ENCODE peak calls at places on chromosomes 16 and 17, in ten cellular contexts. R, H, G, T, D, V, Y, K, J and W are unnamed samples.

GRCh38 chr16:84047206-84047605 is 4.6 kb upstream of the SLC38A8 start:
- DNase-seq in K (no peak), V (no peak), H (no peak), R (no peak), T (no peak), D (no peak), Y (no peak), J (no peak), G (no peak), W (no peak)

GRCh38 chr16:23650674-23651073 is 9.4 kb downstream of the DCTN5 start:
- DNase-seq in R (no peak), Y (no peak), H (no peak), D (no peak), K (no peak), T (no peak), J (no peak), V (no peak), G (no peak), W (no peak)

GRCh38 chr17:57988301-57989010 is 402 bp upstream of the VEZF1 start:
- DNase-seq in Y (peak), G (peak), T (peak), D (peak), H (no peak), J (peak), R (peak), V (peak), K (peak), W (peak)

GRCh38 chr16:66044616-66045015 is 321.9 kb upstream of the CDH5 start:
- DNase-seq in J (peak), V (no peak), G (no peak), T (no peak), K (no peak), Y (no peak), R (no peak), H (no peak), D (no peak), W (no peak)

GRCh38 chr16:55384848-55385247 is 60.8 kb downstream of the IRX6 start:
- DNase-seq in R (no peak), J (no peak), K (no peak), D (no peak), Y (no peak), T (no peak), G (no peak), H (no peak), V (no peak), W (no peak)

GRCh38 chr17:73956595-73957465 is 246.6 kb upstream of the RPL38 start:
- DNase-seq in T (peak), V (peak), D (peak), K (peak), Y (peak), R (no peak), G (peak), J (no peak), H (no peak), W (peak)

GRCh38 chr17:40168262-40168832 is 8.9 kb upstream of the RAPGEFL1 start:
- DNase-seq in J (peak), T (no peak), R (peak), G (peak), Y (no peak), H (no peak), V (no peak), D (no peak), K (peak), W (no peak)

GRCh38 chr16:85697441-85697840 is 8.7 kb upstream of the GINS2 start:
- DNase-seq in J (no peak), G (no peak), R (no peak), H (no peak), T (no peak), K (no peak), V (no peak), D (no peak), Y (no peak), W (no peak)

GRCh38 chr17:38613981-38614779 is 8.4 kb upstream of the SRCIN1 start:
- DNase-seq in H (no peak), D (no peak), G (peak), R (no peak), V (no peak), K (no peak), T (no peak), Y (no peak), J (no peak), W (no peak)

GRCh38 chr17:34542700-34543336 is 36.6 kb upstream of the TMEM132E start:
- DNase-seq in J (peak), T (peak), D (no peak), H (no peak), V (no peak), Y (peak), G (peak), R (peak), K (peak), W (no peak)

GRCh38 chr17:59435238-59435637 is 103.8 kb downstream of the YPEL2 start:
- DNase-seq in H (no peak), T (no peak), R (no peak), K (no peak), V (no peak), Y (no peak), J (peak), D (no peak), G (no peak), W (no peak)

GRCh38 chr16:64150193-64150592 is 971.7 kb downstream of the CDH11 start:
- DNase-seq in K (no peak), T (no peak), V (no peak), H (no peak), D (no peak), J (no peak), Y (no peak), G (no peak), R (no peak), W (no peak)

GRCh38 chr17:17146791-17147406 is 59.2 kb downstream of the PLD6 start:
- DNase-seq in G (peak), T (no peak), V (no peak), D (no peak), Y (peak), J (no peak), H (no peak), R (no peak), K (peak), W (no peak)

GRCh38 chr17:17109896-17110295 is 67.6 kb downstream of the MPRIP start:
- DNase-seq in T (no peak), G (no peak), V (no peak), R (no peak), Y (no peak), J (no peak), D (peak), H (no peak), K (no peak), W (no peak)

GRCh38 chr17:75764417-75764710 is 628 bp downstream of the GALK1 start:
- DNase-seq in V (no peak), J (no peak), K (no peak), R (no peak), D (no peak), T (peak), Y (no peak), G (no peak), H (no peak), W (no peak)

GRCh38 chr16:47949276-47949675 is 206.5 kb downstream of the ABCC12 start:
- DNase-seq in H (no peak), T (no peak), D (no peak), R (no peak), J (no peak), Y (no peak), K (no peak), V (no peak), G (no peak), W (no peak)

GRCh38 chr16:2595376-2596200 is 57.8 kb downstream of the PDPK1 start:
- DNase-seq in J (no peak), G (no peak), D (no peak), V (no peak), H (no peak), Y (peak), K (no peak), R (no peak), T (no peak), W (no peak)

GRCh38 chr16:75653926-75654325 is 6.4 kb downstream of the TERF2IP start:
- DNase-seq in R (no peak), D (no peak), T (no peak), G (no peak), H (no peak), J (peak), V (no peak), K (peak), Y (no peak), W (no peak)

GRCh38 chr16:72829846-72830620 is 217.9 kb downstream of the ZFHX3 start:
- DNase-seq in D (no peak), Y (no peak), V (no peak), R (no peak), K (no peak), G (no peak), T (no peak), J (peak), H (no peak), W (no peak)

GRCh38 chr17:43840814-43841213 is 6.2 kb upstream of the CD300LG start:
- DNase-seq in H (no peak), V (no peak), K (no peak), Y (peak), D (no peak), J (peak), T (no peak), G (peak), R (no peak), W (no peak)

GRCh38 chr17:81941484-81942166 is 4.5 kb upstream of the PYCR1 start:
- DNase-seq in T (no peak), K (peak), H (no peak), R (no peak), J (no peak), G (no peak), Y (peak), D (no peak), V (peak), W (no peak)

GRCh38 chr16:2774161-2774891 is 2.8 kb downstream of the ELOB start:
- DNase-seq in K (no peak), G (no peak), J (no peak), V (no peak), Y (no peak), H (no peak), T (no peak), D (no peak), R (no peak), W (no peak)

GRCh38 chr16:46620265-46621005 is 744 bp downstream of the SHCBP1 start:
- DNase-seq in D (peak), R (no peak), G (no peak), H (no peak), Y (no peak), J (no peak), V (no peak), K (peak), T (no peak), W (no peak)

GRCh38 chr16:23182675-23183485 is at the start of gene SCNN1G:
- DNase-seq in V (peak), Y (no peak), H (no peak), R (no peak), K (no peak), G (no peak), T (no peak), D (peak), J (no peak), W (peak)

GRCh38 chr17:58120195-58120822 is 27.9 kb upstream of the OR4D1 start:
- DNase-seq in H (no peak), J (peak), R (peak), Y (no peak), K (peak), G (peak), T (peak), D (no peak), V (no peak), W (no peak)

GRCh38 chr16:61544165-61544564 is 492.1 kb downstream of the CDH8 start:
- DNase-seq in H (no peak), T (no peak), J (no peak), Y (no peak), R (no peak), K (no peak), G (no peak), V (no peak), D (no peak), W (no peak)

GRCh38 chr17:50087246-50087911 is 7.8 kb upstream of the PDK2 start:
- DNase-seq in H (no peak), K (peak), T (peak), R (peak), G (peak), Y (peak), V (peak), J (peak), D (peak), W (peak)

GRCh38 chr16:2737238-2737605 is 15.2 kb upstream of the SRRM2 start:
- DNase-seq in D (no peak), H (no peak), T (no peak), G (no peak), J (no peak), V (no peak), Y (no peak), R (no peak), K (no peak), W (no peak)

GRCh38 chr17:72287586-72287985 is 166.8 kb downstream of the SOX9 start:
- DNase-seq in K (no peak), G (no peak), R (no peak), T (no peak), D (no peak), H (no peak), V (no peak), Y (no peak), J (no peak), W (no peak)

GRCh38 chr17:27858621-27859305 is 34.4 kb downstream of the LYRM9 start:
- DNase-seq in J (no peak), V (no peak), D (no peak), G (no peak), Y (no peak), R (no peak), H (no peak), K (no peak), T (no peak), W (no peak)

GRCh38 chr17:61467416-61468262 is 15.4 kb downstream of the TBX4 start:
- DNase-seq in V (peak), Y (peak), H (no peak), G (peak), T (no peak), R (no peak), J (peak), D (peak), K (peak), W (no peak)

GRCh38 chr17:76532072-76532651 is 5.3 kb downstream of the CYGB start:
- DNase-seq in G (no peak), V (no peak), R (no peak), Y (peak), K (no peak), J (peak), T (no peak), H (no peak), D (no peak), W (no peak)

GRCh38 chr17:56987283-56987834 is 9.4 kb downstream of the SCPEP1 start:
- DNase-seq in T (no peak), K (no peak), Y (no peak), V (no peak), G (no peak), R (no peak), H (no peak), D (no peak), J (no peak), W (no peak)

GRCh38 chr17:73194514-73195222 is 1.8 kb downstream of the COG1 start:
- DNase-seq in H (no peak), R (no peak), G (no peak), T (no peak), Y (no peak), V (no peak), D (no peak), K (no peak), J (peak), W (no peak)

GRCh38 chr17:56593741-56594527 is 435 bp downstream of the NOG start:
- DNase-seq in D (peak), Y (peak), G (peak), R (peak), J (peak), K (peak), H (peak), T (peak), V (peak), W (no peak)

GRCh38 chr16:67241008-67241900 is 6.0 kb downstream of the FHOD1 start:
- DNase-seq in D (peak), Y (no peak), H (no peak), J (peak), R (peak), K (no peak), G (peak), V (no peak), T (peak), W (no peak)

GRCh38 chr16:76345093-76345735 is 68.0 kb downstream of the CNTNAP4 start:
- DNase-seq in Y (peak), R (peak), H (no peak), V (no peak), T (no peak), K (no peak), J (peak), D (peak), G (no peak), W (peak)

GRCh38 chr17:74776990-74777389 is 845 bp upstream of the NAT9 start:
- DNase-seq in G (no peak), V (no peak), T (no peak), Y (no peak), J (no peak), K (no peak), R (no peak), D (no peak), H (no peak), W (no peak)

GRCh38 chr16:56413381-56413780 is 12.0 kb downstream of the AMFR start:
- DNase-seq in J (no peak), Y (no peak), D (no peak), R (no peak), T (no peak), G (no peak), V (no peak), H (no peak), K (no peak), W (no peak)

GRCh38 chr16:53542283-53542682 is 39.3 kb upstream of the AKTIP start:
- DNase-seq in G (no peak), T (no peak), J (no peak), R (no peak), V (no peak), D (no peak), K (no peak), Y (no peak), H (no peak), W (no peak)

GRCh38 chr16:53549970-53550406 is 47.0 kb upstream of the AKTIP start:
- DNase-seq in G (peak), J (peak), K (peak), H (no peak), D (peak), V (peak), Y (peak), R (peak), T (peak), W (peak)

GRCh38 chr16:53545433-53545832 is 42.4 kb upstream of the AKTIP start:
- DNase-seq in G (no peak), H (no peak), K (no peak), J (no peak), R (no peak), Y (no peak), T (no peak), D (no peak), V (no peak), W (no peak)

GRCh38 chr16:53541326-53541725 is 38.3 kb upstream of the AKTIP start:
- DNase-seq in D (no peak), V (no peak), G (no peak), K (no peak), R (no peak), H (no peak), Y (no peak), J (peak), T (no peak), W (no peak)

DNA sequence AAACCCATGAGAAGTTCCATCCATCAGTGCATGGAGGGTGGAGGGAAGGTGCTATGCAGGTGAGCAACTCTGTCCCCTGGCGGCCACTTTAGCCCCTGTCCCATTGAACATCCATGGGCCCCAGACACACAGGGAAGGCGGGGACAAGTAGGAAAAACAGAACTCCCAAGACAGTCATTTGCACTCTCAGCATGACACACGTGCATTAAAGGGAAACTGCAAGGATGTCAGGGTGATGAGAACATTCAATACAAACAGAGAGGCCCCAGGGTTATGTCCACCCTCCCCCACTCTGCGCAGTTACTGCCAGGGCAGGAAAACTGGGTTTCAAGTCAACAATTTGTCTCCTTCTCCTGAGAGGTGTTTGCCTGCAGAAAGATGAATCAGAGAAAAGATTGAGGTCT is 44.0 kb upstream of the AKTIP start:
- DNase-seq in V (no peak), D (no peak), J (no peak), G (peak), T (no peak), Y (no peak), R (no peak), K (no peak), H (no peak), W (no peak)
- TF ChIP-seq CTCF in V (peak), D (no peak), J (no peak), G (peak), T (no peak), Y (peak), R (no peak), K (peak), H (peak), W (no peak)

DNA sequence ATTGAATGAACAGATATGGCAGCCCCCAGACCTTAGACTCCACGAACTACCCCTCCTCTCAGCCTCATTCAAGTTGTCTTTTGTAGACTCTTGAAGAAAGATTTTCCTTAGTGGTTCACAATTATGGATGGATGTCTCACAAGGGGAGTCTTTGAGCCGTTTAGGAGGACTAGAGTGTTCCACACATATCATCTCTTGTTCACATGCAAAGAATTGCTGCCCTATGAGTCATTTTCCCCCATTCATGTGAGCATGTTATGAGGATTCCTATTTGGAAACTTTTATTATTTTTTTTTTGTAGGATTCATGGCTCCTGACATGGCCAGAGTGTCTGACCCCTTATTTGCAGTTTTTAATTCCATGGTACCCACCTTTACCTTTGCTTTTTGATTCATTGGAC is 237.1 kb downstream of the SHISA9 start:
- DNase-seq in R (no peak), Y (no peak), G (no peak), J (no peak), H (no peak), D (no peak), V (no peak), T (no peak), K (no peak), W (no peak)
- TF ChIP-seq CTCF in R (no peak), Y (no peak), G (no peak), J (no peak), H (no peak), D (no peak), V (no peak), T (no peak), K (no peak), W (no peak)

GRCh38 chr17:4249452-4250029 is 14.2 kb downstream of the ANKFY1 start:
- DNase-seq in J (peak), Y (peak), H (no peak), R (no peak), V (no peak), K (peak), G (peak), D (no peak), T (no peak), W (no peak)
- TF ChIP-seq CTCF in J (peak), Y (peak), H (peak), R (peak), V (peak), K (peak), G (peak), D (peak), T (peak), W (peak)

GRCh38 chr16:89334461-89334860 is 117.0 kb downstream of the ZNF778 start:
- DNase-seq in D (peak), R (no peak), J (no peak), G (no peak), Y (no peak), V (no peak), H (no peak), K (no peak), T (no peak), W (no peak)

GRCh38 chr16:89332248-89333245 is 115.0 kb downstream of the ZNF778 start:
- DNase-seq in D (no peak), J (no peak), K (peak), G (no peak), Y (no peak), V (no peak), R (no peak), H (no peak), T (no peak), W (peak)

GRCh38 chr16:89334050-89334449 is 116.5 kb downstream of the ZNF778 start:
- DNase-seq in J (no peak), V (no peak), H (no peak), K (no peak), G (no peak), R (no peak), Y (no peak), T (no peak), D (no peak), W (no peak)

GRCh38 chr16:89335803-89336485 is 118.4 kb downstream of the ZNF778 start:
- DNase-seq in D (peak), R (no peak), K (peak), T (no peak), V (no peak), H (no peak), Y (no peak), G (no peak), J (no peak), W (no peak)

GRCh38 chr16:89334988-89335802 is 117.7 kb downstream of the ZNF778 start:
- DNase-seq in T (no peak), D (peak), R (no peak), K (no peak), J (no peak), Y (no peak), V (no peak), G (no peak), H (no peak), W (no peak)
- TF ChIP-seq CTCF in T (no peak), D (no peak), R (no peak), K (no peak), J (no peak), Y (no peak), V (no peak), G (peak), H (peak), W (no peak)

GRCh38 chr17:42759982-42760651 is 910 bp upstream of the RAMP2 start:
- DNase-seq in V (no peak), K (peak), Y (no peak), H (no peak), D (no peak), G (no peak), T (no peak), R (no peak), J (no peak), W (no peak)

GRCh38 chr17:42767512-42767911 is 5.7 kb upstream of the VPS25 start:
- DNase-seq in R (no peak), V (no peak), H (no peak), K (no peak), D (no peak), J (no peak), T (no peak), Y (no peak), G (no peak), W (no peak)

GRCh38 chr17:42760652-42761581 is at the start of gene RAMP2:
- DNase-seq in G (peak), V (peak), H (no peak), J (no peak), Y (peak), T (no peak), D (no peak), R (peak), K (no peak), W (peak)

GRCh38 chr17:42766124-42766523 is 5.1 kb downstream of the RAMP2 start:
- DNase-seq in H (no peak), Y (no peak), V (no peak), D (no peak), K (no peak), R (no peak), G (peak), T (no peak), J (no peak), W (no peak)

GRCh38 chr17:42761638-42762037 is 611 bp downstream of the RAMP2 start:
- DNase-seq in K (no peak), Y (no peak), V (no peak), D (no peak), T (no peak), J (no peak), G (no peak), R (no peak), H (no peak), W (no peak)
- TF ChIP-seq CTCF in K (no peak), Y (no peak), V (no peak), D (no peak), T (no peak), J (no peak), G (no peak), R (no peak), H (no peak), W (no peak)